ENCODE peak calls at places on chromosomes 6 and 20, in six cellular contexts. X is endothelial cell, B is HuH-7, E is HTR-8/SVneo, P is A549, H is NCI-H1417. S is an unnamed sample.
A peak's percentile ranks its signal among the peaks of the same experiment; 100 is the strongest.

GRCh38 chr6:78835817-78836216 is 31.5 kb upstream of the IRAK1BP1 start:
- DNase-seq in X (no peak), B (no peak), E (peak; percentile 4), P (peak; percentile 1), H (no peak), S (no peak)

GRCh38 chr20:39518649-39519048 is 556.5 kb downstream of the DHX35 start:
- DNase-seq in X (no peak), B (no peak), E (no peak), P (no peak), H (no peak), S (no peak)

GRCh38 chr6:142284419-142284818 is 17.4 kb upstream of the ADGRG6 start:
- DNase-seq in X (no peak), B (no peak), E (no peak), P (no peak), H (no peak), S (no peak)

GRCh38 chr6:52089758-52090348 is 2.4 kb upstream of the PKHD1 start:
- DNase-seq in X (no peak), B (no peak), E (no peak), P (no peak), H (no peak), S (no peak)

GRCh38 chr6:18343741-18344140 is 43.4 kb upstream of the RNF144B start:
- DNase-seq in X (no peak), B (no peak), E (peak; percentile 44), P (peak; percentile 11), H (no peak), S (no peak)

GRCh38 chr20:49685161-49685601 is 28.5 kb downstream of the B4GALT5 start:
- DNase-seq in X (no peak), B (no peak), E (no peak), P (no peak), H (no peak), S (no peak)

GRCh38 chr6:19578489-19578888 is 258.7 kb upstream of the ID4 start:
- DNase-seq in X (no peak), B (no peak), E (no peak), P (no peak), H (no peak), S (no peak)

GRCh38 chr6:54173084-54173483 is 61.8 kb downstream of the MLIP start:
- DNase-seq in X (no peak), B (no peak), E (peak; percentile 18), P (no peak), H (no peak), S (no peak)

GRCh38 chr6:44558315-44559227 is 171.1 kb downstream of the CDC5L start:
- DNase-seq in X (no peak), B (no peak), E (no peak), P (no peak), H (peak; percentile 35), S (no peak)

GRCh38 chr20:774016-774679 is 5.8 kb upstream of the SLC52A3 start:
- DNase-seq in X (no peak), B (no peak), E (no peak), P (no peak), H (no peak), S (no peak)

GRCh38 chr6:83479389-83479788 is 32.9 kb upstream of the PRSS35 start:
- DNase-seq in X (no peak), B (no peak), E (no peak), P (no peak), H (no peak), S (no peak)

GRCh38 chr20:61443541-61444126 is 191.6 kb downstream of the CDH4 start:
- DNase-seq in X (no peak), B (no peak), E (no peak), P (no peak), H (no peak), S (no peak)

GRCh38 chr6:98295776-98296175 is 538.6 kb upstream of the POU3F2 start:
- DNase-seq in X (no peak), B (no peak), E (no peak), P (no peak), H (no peak), S (no peak)

GRCh38 chr20:57991211-57991841 is 237.1 kb downstream of the ANKRD60 start:
- DNase-seq in X (no peak), B (no peak), E (peak; percentile 92), P (peak; percentile 61), H (no peak), S (peak; percentile 57)

GRCh38 chr6:82006027-82006738 is 241.4 kb downstream of the IBTK start:
- DNase-seq in X (peak; percentile 11), B (no peak), E (no peak), P (peak; percentile 44), H (no peak), S (peak; percentile 7)

GRCh38 chr6:137119196-137120104 is 54.0 kb downstream of the IL22RA2 start:
- DNase-seq in X (no peak), B (no peak), E (no peak), P (peak; percentile 6), H (no peak), S (no peak)

S was measured in SK-N-SH.